ENCODE peak calls at places on chromosomes 2 and 18, in six cellular contexts. E is spleen; Y is WTC11; C is GM10248; Z is stimulated activated naive CD8-positive, alpha-beta T cell treated with anti-CD3 and anti-CD28 coated beads, Interleukin-15, Interleukin-2, amounts not matched to agents 100 U/mL and 50 U/mL, for 24 hours; T is lower lobe of right lung. L is an unnamed sample.

GRCh38 chr2:177229448-177230242 is 17.1 kb downstream of the HNRNPA3 start:
- DNase-seq in E (no peak), Y (no peak), C (no peak), Z (no peak), T (no peak), L (no peak)

GRCh38 chr2:233794128-233794658 is 16.1 kb downstream of the MROH2A start:
- DNase-seq in E (peak; percentile 64), Y (no peak), C (no peak), Z (no peak), T (no peak), L (peak; percentile 82)

GRCh38 chr2:11615209-11615608 is 54.8 kb downstream of the NTSR2 start:
- DNase-seq in E (no peak), Y (no peak), C (no peak), Z (no peak), T (no peak), L (no peak)

GRCh38 chr2:231890896-231891513 is 35.2 kb downstream of the NPPC start:
- DNase-seq in E (peak; percentile 39), Y (no peak), C (no peak), Z (no peak), T (no peak), L (peak; percentile 72)

GRCh38 chr2:64863097-64863820 is 125.9 kb upstream of the SLC1A4 start:
- DNase-seq in E (no peak), Y (no peak), C (no peak), Z (no peak), T (no peak), L (no peak)

GRCh38 chr2:36438454-36438977 is 82.9 kb downstream of the CRIM1 start:
- DNase-seq in E (no peak), Y (no peak), C (no peak), Z (no peak), T (no peak), L (no peak)

GRCh38 chr18:65093341-65093740 is 657.5 kb upstream of the CDH7 start:
- DNase-seq in E (no peak), Y (no peak), C (no peak), Z (no peak), T (no peak), L (no peak)

GRCh38 chr2:157480182-157480961 is 36.5 kb upstream of the CYTIP start:
- DNase-seq in E (no peak), Y (no peak), C (no peak), Z (peak; percentile 67), T (peak; percentile 58), L (no peak)

GRCh38 chr2:234950730-234951385 is 959 bp upstream of the SH3BP4 start:
- DNase-seq in E (peak; percentile 67), Y (peak; percentile 34), C (no peak), Z (no peak), T (no peak), L (peak; percentile 74)

GRCh38 chr2:120632796-120633646 is 102.6 kb upstream of the GLI2 start:
- DNase-seq in E (peak; percentile 64), Y (no peak), C (no peak), Z (no peak), T (no peak), L (peak; percentile 65)

GRCh38 chr2:101361519-101361918 is 25.8 kb downstream of the CREG2 start:
- DNase-seq in E (no peak), Y (no peak), C (no peak), Z (peak; percentile 15), T (no peak), L (no peak)

GRCh38 chr2:142008135-142008744 is 122.6 kb downstream of the LRP1B start:
- DNase-seq in E (no peak), Y (no peak), C (no peak), Z (no peak), T (no peak), L (no peak)

GRCh38 chr2:205716126-205716525 is 33.8 kb downstream of the NRP2 start:
- DNase-seq in E (no peak), Y (peak; percentile 67), C (no peak), Z (no peak), T (no peak), L (no peak)

GRCh38 chr2:42984617-42985016 is 192.2 kb upstream of the HAAO start:
- DNase-seq in E (peak; percentile 61), Y (no peak), C (no peak), Z (no peak), T (no peak), L (no peak)

GRCh38 chr2:42698940-42699339 is 65.0 kb downstream of the OXER1 start:
- DNase-seq in E (no peak), Y (no peak), C (no peak), Z (no peak), T (no peak), L (no peak)

GRCh38 chr2:25276569-25277465 is 64.9 kb downstream of the DNMT3A start:
- DNase-seq in E (peak; percentile 94), Y (peak; percentile 81), C (peak; percentile 90), Z (peak; percentile 92), T (peak; percentile 76), L (no peak)

GRCh38 chr2:2582998-2583545 is 252.0 kb upstream of the MYT1L start:
- DNase-seq in E (peak; percentile 42), Y (no peak), C (no peak), Z (no peak), T (no peak), L (peak; percentile 47)

GRCh38 chr18:8229040-8229439 is 380.2 kb upstream of the RAB12 start:
- DNase-seq in E (no peak), Y (no peak), C (no peak), Z (no peak), T (no peak), L (no peak)

GRCh38 chr18:3538456-3538855 is 88.5 kb downstream of the TGIF1 start:
- DNase-seq in E (no peak), Y (no peak), C (no peak), Z (no peak), T (no peak), L (no peak)

GRCh38 chr2:105873721-105874120 is 129.0 kb downstream of the NCK2 start:
- DNase-seq in E (no peak), Y (no peak), C (peak; percentile 91), Z (peak; percentile 85), T (no peak), L (peak; percentile 65)

GRCh38 chr2:106516436-106516835 is 29.3 kb downstream of the CD8B2 start:
- DNase-seq in E (no peak), Y (no peak), C (no peak), Z (no peak), T (no peak), L (no peak)

GRCh38 chr2:54582987-54583386 is 126.9 kb downstream of the SPTBN1 start:
- DNase-seq in E (no peak), Y (no peak), C (no peak), Z (no peak), T (no peak), L (no peak)

GRCh38 chr2:45582522-45582921 is 28.5 kb downstream of the SRBD1 start:
- DNase-seq in E (no peak), Y (no peak), C (no peak), Z (no peak), T (no peak), L (no peak)

GRCh38 chr2:159078443-159078842 is 110.0 kb downstream of the TANC1 start:
- DNase-seq in E (no peak), Y (no peak), C (no peak), Z (no peak), T (no peak), L (no peak)

GRCh38 chr2:239190346-239190745 is 210.5 kb downstream of the HDAC4 start:
- DNase-seq in E (no peak), Y (no peak), C (no peak), Z (no peak), T (no peak), L (peak; percentile 53)

GRCh38 chr2:159262904-159263303 is 23.6 kb downstream of the WDSUB1 start:
- DNase-seq in E (no peak), Y (no peak), C (no peak), Z (no peak), T (no peak), L (no peak)

GRCh38 chr2:44330801-44331200 is 30.5 kb downstream of the PREPL start:
- DNase-seq in E (no peak), Y (no peak), C (no peak), Z (no peak), T (no peak), L (no peak)

GRCh38 chr2:180599804-180600203 is 380.6 kb upstream of the UBE2E3 start:
- DNase-seq in E (no peak), Y (no peak), C (no peak), Z (no peak), T (no peak), L (no peak)

GRCh38 chr18:10928971-10929373 is 220.4 kb downstream of the PIEZO2 start:
- DNase-seq in E (no peak), Y (no peak), C (peak; percentile 66), Z (no peak), T (no peak), L (no peak)

L was measured in mesenteric fat pad.